ENCODE peak calls at places on chromosomes 4 and X, in ten cellular contexts. One of them, this sample, is unnamed.
A peak's percentile ranks its signal among the peaks of the same experiment; 100 is the strongest.

GRCh38 chr4:10773656-10774055 is 89.1 kb upstream of the CLNK start:
- DNase-seq in bronchial epithelial cell: no peak
- DNase-seq in GM23338: no peak
- DNase-seq in naive thymus-derived CD4-positive, alpha-beta T cell: no peak
- DNase-seq in lower lobe of right lung: no peak
- DNase-seq in heart right ventricle: no peak
- DNase-seq in body of pancreas: no peak
- DNase-seq in CD4-positive, alpha-beta memory T cell: no peak
- DNase-seq in IMR-90: no peak
- DNase-seq in GM12878: no peak
- DNase-seq in this sample: no peak

GRCh38 chr4:98659106-98659592 is 738 bp upstream of the TSPAN5 start:
- DNase-seq in GM12878: no peak
- DNase-seq in body of pancreas: no peak
- DNase-seq in GM23338: peak; percentile 70
- DNase-seq in naive thymus-derived CD4-positive, alpha-beta T cell: no peak
- DNase-seq in IMR-90: peak; percentile 57
- DNase-seq in bronchial epithelial cell: peak; percentile 18
- DNase-seq in CD4-positive, alpha-beta memory T cell: no peak
- DNase-seq in heart right ventricle: no peak
- DNase-seq in lower lobe of right lung: no peak
- DNase-seq in this sample: peak; percentile 64

GRCh38 chrX:107823456-107823855 is 2.2 kb upstream of the MID2 start:
- DNase-seq in naive thymus-derived CD4-positive, alpha-beta T cell: no peak
- DNase-seq in GM12878: no peak
- DNase-seq in GM23338: no peak
- DNase-seq in body of pancreas: no peak
- DNase-seq in bronchial epithelial cell: no peak
- DNase-seq in CD4-positive, alpha-beta memory T cell: no peak
- DNase-seq in IMR-90: peak; percentile 83
- DNase-seq in lower lobe of right lung: no peak
- DNase-seq in heart right ventricle: no peak
- DNase-seq in this sample: no peak

GRCh38 chr4:95835672-95836071 is 4.2 kb upstream of the PDHA2 start:
- DNase-seq in IMR-90: no peak
- DNase-seq in CD4-positive, alpha-beta memory T cell: no peak
- DNase-seq in bronchial epithelial cell: peak; percentile 34
- DNase-seq in GM12878: no peak
- DNase-seq in body of pancreas: peak; percentile 7
- DNase-seq in heart right ventricle: peak; percentile 5
- DNase-seq in lower lobe of right lung: no peak
- DNase-seq in naive thymus-derived CD4-positive, alpha-beta T cell: no peak
- DNase-seq in GM23338: peak; percentile 73
- DNase-seq in this sample: peak; percentile 13

GRCh38 chr4:154928640-154929257 is 147.7 kb downstream of the RBM46 start:
- DNase-seq in body of pancreas: peak; percentile 15
- DNase-seq in naive thymus-derived CD4-positive, alpha-beta T cell: no peak
- DNase-seq in heart right ventricle: no peak
- DNase-seq in lower lobe of right lung: no peak
- DNase-seq in bronchial epithelial cell: peak; percentile 63
- DNase-seq in CD4-positive, alpha-beta memory T cell: no peak
- DNase-seq in IMR-90: peak; percentile 55
- DNase-seq in GM12878: no peak
- DNase-seq in GM23338: peak; percentile 65
- DNase-seq in this sample: peak; percentile 35

GRCh38 chr4:126748736-126749135 is 884.0 kb upstream of the INTU start:
- DNase-seq in bronchial epithelial cell: peak; percentile 28
- DNase-seq in CD4-positive, alpha-beta memory T cell: no peak
- DNase-seq in body of pancreas: no peak
- DNase-seq in naive thymus-derived CD4-positive, alpha-beta T cell: no peak
- DNase-seq in lower lobe of right lung: no peak
- DNase-seq in GM23338: no peak
- DNase-seq in IMR-90: peak; percentile 72
- DNase-seq in GM12878: no peak
- DNase-seq in heart right ventricle: no peak
- DNase-seq in this sample: no peak

GRCh38 chr4:24871176-24871575 is 41.7 kb downstream of the CCDC149 start:
- DNase-seq in lower lobe of right lung: no peak
- DNase-seq in CD4-positive, alpha-beta memory T cell: no peak
- DNase-seq in GM23338: no peak
- DNase-seq in GM12878: no peak
- DNase-seq in IMR-90: no peak
- DNase-seq in heart right ventricle: no peak
- DNase-seq in bronchial epithelial cell: no peak
- DNase-seq in body of pancreas: no peak
- DNase-seq in naive thymus-derived CD4-positive, alpha-beta T cell: no peak
- DNase-seq in this sample: no peak

GRCh38 chr4:6548201-6548881 is 26.6 kb upstream of the MAN2B2 start:
- DNase-seq in lower lobe of right lung: no peak
- DNase-seq in body of pancreas: peak; percentile 12
- DNase-seq in heart right ventricle: peak; percentile 43
- DNase-seq in CD4-positive, alpha-beta memory T cell: no peak
- DNase-seq in IMR-90: peak; percentile 22
- DNase-seq in GM23338: peak; percentile 75
- DNase-seq in naive thymus-derived CD4-positive, alpha-beta T cell: no peak
- DNase-seq in bronchial epithelial cell: peak; percentile 41
- DNase-seq in GM12878: no peak
- DNase-seq in this sample: peak; percentile 73

GRCh38 chr4:58602701-58603359 is 1492.6 kb upstream of the IGFBP7 start:
- DNase-seq in lower lobe of right lung: no peak
- DNase-seq in GM12878: no peak
- DNase-seq in bronchial epithelial cell: no peak
- DNase-seq in body of pancreas: no peak
- DNase-seq in naive thymus-derived CD4-positive, alpha-beta T cell: no peak
- DNase-seq in IMR-90: no peak
- DNase-seq in GM23338: peak; percentile 32
- DNase-seq in heart right ventricle: no peak
- DNase-seq in CD4-positive, alpha-beta memory T cell: no peak
- DNase-seq in this sample: no peak

GRCh38 chr4:130825283-130825682 is 1729.3 kb downstream of the C4orf33 start:
- DNase-seq in heart right ventricle: no peak
- DNase-seq in lower lobe of right lung: no peak
- DNase-seq in IMR-90: no peak
- DNase-seq in GM12878: no peak
- DNase-seq in naive thymus-derived CD4-positive, alpha-beta T cell: no peak
- DNase-seq in bronchial epithelial cell: no peak
- DNase-seq in CD4-positive, alpha-beta memory T cell: no peak
- DNase-seq in GM23338: no peak
- DNase-seq in body of pancreas: no peak
- DNase-seq in this sample: no peak

GRCh38 chr4:52791936-52792335 is 40.7 kb upstream of the ERVMER34-1 start:
- DNase-seq in GM12878: no peak
- DNase-seq in bronchial epithelial cell: peak; percentile 36
- DNase-seq in IMR-90: no peak
- DNase-seq in lower lobe of right lung: no peak
- DNase-seq in naive thymus-derived CD4-positive, alpha-beta T cell: no peak
- DNase-seq in body of pancreas: no peak
- DNase-seq in GM23338: no peak
- DNase-seq in heart right ventricle: no peak
- DNase-seq in CD4-positive, alpha-beta memory T cell: no peak
- DNase-seq in this sample: no peak

GRCh38 chr4:183905081-183905592 is at the start of gene STOX2:
- DNase-seq in heart right ventricle: peak; percentile 88
- DNase-seq in GM23338: peak; percentile 86
- DNase-seq in GM12878: no peak
- DNase-seq in naive thymus-derived CD4-positive, alpha-beta T cell: no peak
- DNase-seq in lower lobe of right lung: peak; percentile 78
- DNase-seq in IMR-90: peak; percentile 55
- DNase-seq in bronchial epithelial cell: peak; percentile 61
- DNase-seq in body of pancreas: peak; percentile 94
- DNase-seq in CD4-positive, alpha-beta memory T cell: no peak
- DNase-seq in this sample: peak; percentile 84

GRCh38 chr4:185463541-185463940 is 8.0 kb downstream of the CCDC110 start:
- DNase-seq in bronchial epithelial cell: no peak
- DNase-seq in IMR-90: no peak
- DNase-seq in lower lobe of right lung: no peak
- DNase-seq in GM23338: no peak
- DNase-seq in naive thymus-derived CD4-positive, alpha-beta T cell: no peak
- DNase-seq in body of pancreas: no peak
- DNase-seq in GM12878: no peak
- DNase-seq in CD4-positive, alpha-beta memory T cell: no peak
- DNase-seq in heart right ventricle: no peak
- DNase-seq in this sample: no peak

GRCh38 chr4:88054909-88055308 is 47.5 kb downstream of the PKD2 start:
- DNase-seq in heart right ventricle: peak; percentile 29
- DNase-seq in GM12878: no peak
- DNase-seq in CD4-positive, alpha-beta memory T cell: no peak
- DNase-seq in bronchial epithelial cell: peak; percentile 57
- DNase-seq in GM23338: peak; percentile 70
- DNase-seq in naive thymus-derived CD4-positive, alpha-beta T cell: no peak
- DNase-seq in IMR-90: peak; percentile 72
- DNase-seq in body of pancreas: peak; percentile 18
- DNase-seq in lower lobe of right lung: no peak
- DNase-seq in this sample: peak; percentile 8

GRCh38 chrX:1462596-1463251 is 10.0 kb upstream of the ASMTL start:
- DNase-seq in GM12878: no peak
- DNase-seq in body of pancreas: no peak
- DNase-seq in lower lobe of right lung: peak; percentile 19
- DNase-seq in heart right ventricle: peak; percentile 66
- DNase-seq in bronchial epithelial cell: peak; percentile 26
- DNase-seq in IMR-90: peak; percentile 64
- DNase-seq in naive thymus-derived CD4-positive, alpha-beta T cell: peak; percentile 88
- DNase-seq in CD4-positive, alpha-beta memory T cell: peak; percentile 95
- DNase-seq in GM23338: no peak
- DNase-seq in this sample: no peak

GRCh38 chrX:8139713-8140112 is 31.4 kb downstream of the VCX2 start:
- DNase-seq in bronchial epithelial cell: peak; percentile 76
- DNase-seq in GM23338: no peak
- DNase-seq in naive thymus-derived CD4-positive, alpha-beta T cell: no peak
- DNase-seq in heart right ventricle: no peak
- DNase-seq in body of pancreas: no peak
- DNase-seq in CD4-positive, alpha-beta memory T cell: no peak
- DNase-seq in GM12878: no peak
- DNase-seq in lower lobe of right lung: peak; percentile 31
- DNase-seq in IMR-90: no peak
- DNase-seq in this sample: no peak

GRCh38 chrX:148310402-148311200 is 189.8 kb upstream of the AFF2 start:
- DNase-seq in bronchial epithelial cell: no peak
- DNase-seq in heart right ventricle: no peak
- DNase-seq in lower lobe of right lung: no peak
- DNase-seq in body of pancreas: no peak
- DNase-seq in GM12878: peak; percentile 15
- DNase-seq in naive thymus-derived CD4-positive, alpha-beta T cell: peak; percentile 71
- DNase-seq in IMR-90: no peak
- DNase-seq in GM23338: no peak
- DNase-seq in CD4-positive, alpha-beta memory T cell: peak; percentile 68
- DNase-seq in this sample: no peak

GRCh38 chr4:182901337-182901736 is 15.8 kb downstream of the DCTD start:
- DNase-seq in body of pancreas: no peak
- DNase-seq in GM23338: no peak
- DNase-seq in GM12878: no peak
- DNase-seq in bronchial epithelial cell: no peak
- DNase-seq in naive thymus-derived CD4-positive, alpha-beta T cell: no peak
- DNase-seq in heart right ventricle: no peak
- DNase-seq in IMR-90: no peak
- DNase-seq in CD4-positive, alpha-beta memory T cell: no peak
- DNase-seq in lower lobe of right lung: no peak
- DNase-seq in this sample: no peak

GRCh38 chr4:38062088-38062893 is 102.1 kb downstream of the PTTG2 start:
- DNase-seq in bronchial epithelial cell: peak; percentile 65
- DNase-seq in naive thymus-derived CD4-positive, alpha-beta T cell: peak; percentile 40
- DNase-seq in body of pancreas: peak; percentile 89
- DNase-seq in CD4-positive, alpha-beta memory T cell: peak; percentile 38
- DNase-seq in IMR-90: peak; percentile 79
- DNase-seq in GM23338: peak; percentile 88
- DNase-seq in GM12878: no peak
- DNase-seq in lower lobe of right lung: peak; percentile 73
- DNase-seq in heart right ventricle: peak; percentile 87
- DNase-seq in this sample: peak; percentile 79

GRCh38 chrX:47422444-47422843 is 52.1 kb downstream of the ZNF157 start:
- DNase-seq in heart right ventricle: no peak
- DNase-seq in bronchial epithelial cell: no peak
- DNase-seq in CD4-positive, alpha-beta memory T cell: no peak
- DNase-seq in IMR-90: no peak
- DNase-seq in body of pancreas: no peak
- DNase-seq in lower lobe of right lung: no peak
- DNase-seq in GM23338: no peak
- DNase-seq in naive thymus-derived CD4-positive, alpha-beta T cell: no peak
- DNase-seq in GM12878: no peak
- DNase-seq in this sample: no peak

GRCh38 chrX:47420264-47420663 is 49.9 kb downstream of the ZNF157 start:
- DNase-seq in lower lobe of right lung: no peak
- DNase-seq in heart right ventricle: no peak
- DNase-seq in GM12878: no peak
- DNase-seq in naive thymus-derived CD4-positive, alpha-beta T cell: no peak
- DNase-seq in body of pancreas: no peak
- DNase-seq in CD4-positive, alpha-beta memory T cell: no peak
- DNase-seq in IMR-90: no peak
- DNase-seq in GM23338: no peak
- DNase-seq in bronchial epithelial cell: no peak
- DNase-seq in this sample: no peak

GRCh38 chrX:47420967-47421366 is 50.6 kb downstream of the ZNF157 start:
- DNase-seq in body of pancreas: no peak
- DNase-seq in lower lobe of right lung: no peak
- DNase-seq in IMR-90: no peak
- DNase-seq in naive thymus-derived CD4-positive, alpha-beta T cell: no peak
- DNase-seq in GM23338: no peak
- DNase-seq in CD4-positive, alpha-beta memory T cell: no peak
- DNase-seq in heart right ventricle: no peak
- DNase-seq in GM12878: no peak
- DNase-seq in bronchial epithelial cell: no peak
- DNase-seq in this sample: no peak
- H3K4me3 ChIP-seq in body of pancreas: no peak overlapping the region
- H3K4me3 ChIP-seq in lower lobe of right lung: no peak overlapping the region
- H3K4me3 ChIP-seq in IMR-90: no peak overlapping the region
- H3K4me3 ChIP-seq in naive thymus-derived CD4-positive, alpha-beta T cell: no peak overlapping the region
- H3K4me3 ChIP-seq in GM23338: no peak overlapping the region
- H3K4me3 ChIP-seq in CD4-positive, alpha-beta memory T cell: no peak overlapping the region
- H3K4me3 ChIP-seq in heart right ventricle: no peak overlapping the region
- H3K4me3 ChIP-seq in GM12878: no peak overlapping the region
- H3K4me3 ChIP-seq in bronchial epithelial cell: no peak overlapping the region
- H3K4me3 ChIP-seq in this sample: no peak overlapping the region

GRCh38 chr4:39883645-39884044 is 94.1 kb downstream of the PDS5A start:
- DNase-seq in body of pancreas: no peak
- DNase-seq in naive thymus-derived CD4-positive, alpha-beta T cell: no peak
- DNase-seq in heart right ventricle: no peak
- DNase-seq in IMR-90: peak; percentile 25
- DNase-seq in bronchial epithelial cell: peak; percentile 2
- DNase-seq in GM23338: no peak
- DNase-seq in GM12878: no peak
- DNase-seq in CD4-positive, alpha-beta memory T cell: no peak
- DNase-seq in lower lobe of right lung: no peak
- DNase-seq in this sample: no peak
- H3K36me3 ChIP-seq in body of pancreas: peaks cover 7% of the 10 kb centered on the region
- H3K36me3 ChIP-seq in naive thymus-derived CD4-positive, alpha-beta T cell: peaks cover 5% of the 10 kb centered on the region
- H3K36me3 ChIP-seq in heart right ventricle: no peaks in the 10 kb centered on the region
- H3K36me3 ChIP-seq in IMR-90: peaks cover 20% of the 10 kb centered on the region
- H3K36me3 ChIP-seq in bronchial epithelial cell: peaks cover 11% of the 10 kb centered on the region
- H3K36me3 ChIP-seq in GM23338: peaks cover 6% of the 10 kb centered on the region
- H3K36me3 ChIP-seq in GM12878: peaks cover 15% of the 10 kb centered on the region
- H3K36me3 ChIP-seq in CD4-positive, alpha-beta memory T cell: no peaks in the 10 kb centered on the region
- H3K36me3 ChIP-seq in lower lobe of right lung: peaks cover 83% of the 10 kb centered on the region
- H3K36me3 ChIP-seq in this sample: peaks cover 4% of the 10 kb centered on the region

GRCh38 chr4:8853249-8853648 is 18.4 kb downstream of the HMX1 start:
- DNase-seq in GM23338: peak; percentile 33
- DNase-seq in GM12878: no peak
- DNase-seq in heart right ventricle: no peak
- DNase-seq in IMR-90: no peak
- DNase-seq in CD4-positive, alpha-beta memory T cell: no peak
- DNase-seq in body of pancreas: no peak
- DNase-seq in bronchial epithelial cell: no peak
- DNase-seq in naive thymus-derived CD4-positive, alpha-beta T cell: no peak
- DNase-seq in lower lobe of right lung: no peak
- DNase-seq in this sample: peak; percentile 71
- H3K27me3 ChIP-seq in GM23338: peaks cover 55% of the 10 kb centered on the region
- H3K27me3 ChIP-seq in GM12878: no peaks in the 10 kb centered on the region
- H3K27me3 ChIP-seq in heart right ventricle: peaks cover 26% of the 10 kb centered on the region
- H3K27me3 ChIP-seq in IMR-90: peaks cover 36% of the 10 kb centered on the region
- H3K27me3 ChIP-seq in CD4-positive, alpha-beta memory T cell: peaks cover 3% of the 10 kb centered on the region
- H3K27me3 ChIP-seq in body of pancreas: peaks cover 14% of the 10 kb centered on the region
- H3K27me3 ChIP-seq in bronchial epithelial cell: peaks cover 13% of the 10 kb centered on the region
- H3K27me3 ChIP-seq in naive thymus-derived CD4-positive, alpha-beta T cell: no peaks in the 10 kb centered on the region
- H3K27me3 ChIP-seq in lower lobe of right lung: peaks cover 85% of the 10 kb centered on the region
- H3K27me3 ChIP-seq in this sample: peaks cover 45% of the 10 kb centered on the region

GRCh38 chr4:146585761-146586333 is 52.8 kb upstream of the POU4F2 start:
- DNase-seq in IMR-90: peak; percentile 46
- DNase-seq in bronchial epithelial cell: peak; percentile 40
- DNase-seq in GM12878: no peak
- DNase-seq in CD4-positive, alpha-beta memory T cell: no peak
- DNase-seq in lower lobe of right lung: no peak
- DNase-seq in GM23338: peak; percentile 3
- DNase-seq in heart right ventricle: no peak
- DNase-seq in body of pancreas: no peak
- DNase-seq in naive thymus-derived CD4-positive, alpha-beta T cell: no peak
- DNase-seq in this sample: no peak
- H3K4me3 ChIP-seq in IMR-90: no peak overlapping the region
- H3K4me3 ChIP-seq in bronchial epithelial cell: no peak overlapping the region
- H3K4me3 ChIP-seq in GM12878: no peak overlapping the region
- H3K4me3 ChIP-seq in CD4-positive, alpha-beta memory T cell: no peak overlapping the region
- H3K4me3 ChIP-seq in lower lobe of right lung: no peak overlapping the region
- H3K4me3 ChIP-seq in GM23338: no peak overlapping the region
- H3K4me3 ChIP-seq in heart right ventricle: no peak overlapping the region
- H3K4me3 ChIP-seq in body of pancreas: no peak overlapping the region
- H3K4me3 ChIP-seq in naive thymus-derived CD4-positive, alpha-beta T cell: no peak overlapping the region
- H3K4me3 ChIP-seq in this sample: no peak overlapping the region